ENCODE peak calls at places on chromosome 1, in four cellular contexts. R is heart left ventricle, Q is germinal center, G is HEK293T. E is an unnamed sample.

GRCh38 chr1:172497230-172497629 is 35.7 kb upstream of the SUCO start:
- DNase-seq in G (peak; percentile 21), R (no peak), Q (no peak), E (no peak)

GRCh38 chr1:61455400-61455799 is 269.5 kb downstream of the TM2D1 start:
- DNase-seq in R (no peak), Q (no peak), G (no peak), E (no peak)

GRCh38 chr1:164802573-164803282 is 243.7 kb downstream of the PBX1 start:
- DNase-seq in G (no peak), Q (no peak), R (no peak), E (no peak)

GRCh38 chr1:56490619-56491018 is 88.7 kb downstream of the PLPP3 start:
- DNase-seq in Q (no peak), G (no peak), R (no peak), E (no peak)

GRCh38 chr1:167983797-167984196 is 46.9 kb upstream of the MPC2 start:
- DNase-seq in R (no peak), G (no peak), Q (no peak), E (no peak)

GRCh38 chr1:86233406-86233805 is 76.8 kb upstream of the COL24A1 start:
- DNase-seq in G (no peak), R (no peak), Q (no peak), E (no peak)

GRCh38 chr1:29633271-29633615 is 396.9 kb downstream of the PTPRU start:
- DNase-seq in R (no peak), Q (no peak), G (no peak), E (no peak)

GRCh38 chr1:63779338-63779819 is 5.6 kb downstream of the ROR1 start:
- DNase-seq in R (no peak), Q (no peak), G (no peak), E (no peak)

GRCh38 chr1:173269490-173270230 is 62.5 kb upstream of the TNFSF4 start:
- DNase-seq in G (no peak), Q (no peak), R (no peak), E (no peak)

GRCh38 chr1:1841575-1841991 is 49.3 kb downstream of the GNB1 start:
- DNase-seq in R (no peak), G (no peak), Q (no peak), E (no peak)

GRCh38 chr1:172121071-172121717 is 279.9 kb downstream of the DNM3 start:
- DNase-seq in Q (no peak), G (no peak), R (no peak), E (no peak)

GRCh38 chr1:84353665-84354064 is 44.6 kb upstream of the DNASE2B start:
- DNase-seq in G (no peak), Q (no peak), R (no peak), E (no peak)

GRCh38 chr1:111221633-111222286 is 5.8 kb upstream of the CHI3L2 start:
- DNase-seq in G (no peak), Q (peak; percentile 46), R (no peak), E (no peak)

GRCh38 chr1:78143673-78144072 is 97.9 kb downstream of the GIPC2 start:
- DNase-seq in Q (no peak), R (no peak), G (no peak), E (no peak)

GRCh38 chr1:165903672-165904071 is 76.3 kb downstream of the UCK2 start:
- DNase-seq in Q (no peak), R (no peak), G (no peak), E (no peak)

GRCh38 chr1:112297536-112297935 is 98.5 kb upstream of the CTTNBP2NL start:
- DNase-seq in Q (no peak), G (no peak), R (no peak), E (no peak)